ENCODE peak calls at places on chromosomes 16 and 17, in seven cellular contexts. Z is CD8-positive, alpha-beta memory T cell; M is body of pancreas; K is OCI-LY7; N is left ventricle myocardium inferior; Q is uterus; C is stomach. T is an unnamed sample. For H3K4me1, the result is how much of the 10 kb centered on the place peaks cover.

GRCh38 chr16:30786115-30786935 is 680 bp downstream of the ZNF629 start:
- DNase-seq in Z (no peak), M (peak), K (no peak), N (no peak), Q (no peak), C (peak), T (peak)

GRCh38 chr17:37797206-37797605 is 52.3 kb upstream of the HNF1B start:
- DNase-seq in Z (no peak), M (no peak), K (no peak), N (no peak), Q (no peak), C (no peak), T (no peak)

GRCh38 chr16:58638148-58639036 is 8.8 kb upstream of the CNOT1 start:
- DNase-seq in Z (no peak), M (peak), K (no peak), N (peak), Q (peak), C (peak), T (no peak)

GRCh38 chr16:27174007-27174406 is 29.3 kb upstream of the KDM8 start:
- DNase-seq in Z (peak), M (no peak), K (peak), N (no peak), Q (no peak), C (no peak), T (peak)

GRCh38 chr16:51418258-51418657 is 267.2 kb upstream of the SALL1 start:
- DNase-seq in Z (no peak), M (no peak), K (no peak), N (no peak), Q (no peak), C (no peak), T (no peak)

GRCh38 chr17:50541916-50542688 is 4.9 kb upstream of the SPATA20 start:
- DNase-seq in Z (peak), M (peak), K (peak), N (peak), Q (peak), C (peak), T (peak)

GRCh38 chr16:19860146-19861030 is 24.3 kb downstream of the GPRC5B start:
- DNase-seq in Z (no peak), M (no peak), K (no peak), N (no peak), Q (no peak), C (no peak), T (no peak)

GRCh38 chr17:51000835-51001638 is 119.6 kb downstream of the SPAG9 start:
- DNase-seq in Z (peak), M (peak), K (peak), N (no peak), Q (no peak), C (no peak), T (peak)

GRCh38 chr17:82917656-82918345 is 78.0 kb upstream of the ZNF750 start:
- DNase-seq in Z (peak), M (peak), K (peak), N (no peak), Q (no peak), C (no peak), T (peak)

GRCh38 chr16:57507414-57508083 is 21.3 kb upstream of the DOK4 start:
- DNase-seq in Z (no peak), M (no peak), K (no peak), N (no peak), Q (no peak), C (no peak), T (no peak)

GRCh38 chr17:31216053-31216751 is 80.8 kb downstream of the OMG start:
- DNase-seq in Z (peak), M (no peak), K (peak), N (no peak), Q (peak), C (no peak), T (no peak)

GRCh38 chr16:50819706-50820105 is 77.8 kb downstream of the CYLD start:
- DNase-seq in Z (no peak), M (no peak), K (no peak), N (no peak), Q (no peak), C (no peak), T (no peak)

GRCh38 chr17:70859829-70860228 is 690.5 kb downstream of the KCNJ2 start:
- DNase-seq in Z (no peak), M (no peak), K (no peak), N (no peak), Q (no peak), C (no peak), T (no peak)

GRCh38 chr17:12958786-12959185 is 59.0 kb downstream of the ELAC2 start:
- DNase-seq in Z (no peak), M (no peak), K (no peak), N (no peak), Q (no peak), C (no peak), T (no peak)

GRCh38 chr16:27402964-27403600 is 1.1 kb downstream of the IL21R start:
- DNase-seq in Z (peak), M (no peak), K (peak), N (no peak), Q (no peak), C (no peak), T (no peak)

GRCh38 chr16:67456383-67457140 is 24.4 kb downstream of the ATP6V0D1 start:
- DNase-seq in Z (no peak), M (peak), K (no peak), N (peak), Q (peak), C (peak), T (peak)

GRCh38 chr16:80924372-80924978 is 82.2 kb downstream of the CMC2 start:
- DNase-seq in Z (peak), M (peak), K (peak), N (peak), Q (no peak), C (peak), T (peak)

GRCh38 chr16:57316390-57317017 is 32.0 kb upstream of the PLLP start:
- DNase-seq in Z (no peak), M (peak), K (no peak), N (no peak), Q (peak), C (no peak), T (no peak)

GRCh38 chr17:19336938-19337711 is 25.4 kb downstream of the B9D1 start:
- DNase-seq in Z (no peak), M (no peak), K (no peak), N (peak), Q (peak), C (peak), T (no peak)

GRCh38 chr17:1099242-1099641 is 80.5 kb downstream of the ABR start:
- DNase-seq in Z (no peak), M (no peak), K (no peak), N (no peak), Q (no peak), C (no peak), T (no peak)

GRCh38 chr16:89053725-89054029 is 40.0 kb upstream of the ACSF3 start:
- DNase-seq in Z (no peak), M (no peak), K (no peak), N (no peak), Q (no peak), C (no peak), T (no peak)

GRCh38 chr16:11783319-11784047 is 13.6 kb downstream of the ZC3H7A start:
- DNase-seq in Z (peak), M (no peak), K (peak), N (no peak), Q (no peak), C (no peak), T (no peak)

GRCh38 chr17:71649986-71650385 is 470.8 kb upstream of the SOX9 start:
- DNase-seq in Z (no peak), M (no peak), K (no peak), N (no peak), Q (no peak), C (no peak), T (no peak)

GRCh38 chr16:11698271-11698689 is 30.0 kb downstream of the SNN start:
- DNase-seq in Z (peak), M (peak), K (peak), N (no peak), Q (no peak), C (no peak), T (no peak)

GRCh38 chr17:48620497-48621139 is 5.5 kb upstream of the HOXB8 start:
- DNase-seq in Z (no peak), M (no peak), K (no peak), N (no peak), Q (no peak), C (no peak), T (peak)

GRCh38 chr17:79540306-79540705 is 70.5 kb downstream of the RBFOX3 start:
- DNase-seq in Z (no peak), M (no peak), K (no peak), N (no peak), Q (no peak), C (no peak), T (no peak)

GRCh38 chr17:8056232-8056975 is 17.5 kb downstream of the ALOX15B start:
- DNase-seq in Z (no peak), M (peak), K (peak), N (no peak), Q (no peak), C (peak), T (no peak)

GRCh38 chr16:84829168-84829965 is 9.6 kb downstream of the CRISPLD2 start:
- DNase-seq in Z (no peak), M (peak), K (no peak), N (no peak), Q (peak), C (no peak), T (no peak)

GRCh38 chr17:57266842-57267241 is 10.5 kb downstream of the MSI2 start:
- DNase-seq in Z (no peak), M (no peak), K (no peak), N (no peak), Q (no peak), C (no peak), T (no peak)

GRCh38 chr16:80735846-80736245 is 68.6 kb downstream of the CDYL2 start:
- DNase-seq in Z (no peak), M (no peak), K (no peak), N (no peak), Q (no peak), C (no peak), T (no peak)

GRCh38 chr17:68182940-68183551 is 64.8 kb upstream of the AMZ2 start:
- DNase-seq in Z (peak), M (no peak), K (peak), N (no peak), Q (no peak), C (no peak), T (peak)

GRCh38 chr17:41483991-41484826 is 3.3 kb upstream of the KRT35 start:
- DNase-seq in Z (no peak), M (no peak), K (no peak), N (no peak), Q (no peak), C (no peak), T (no peak)

GRCh38 chr17:74334393-74335039 is 8.5 kb downstream of the KIF19 start:
- DNase-seq in Z (no peak), M (no peak), K (no peak), N (no peak), Q (no peak), C (no peak), T (no peak)

GRCh38 chr16:50644730-50645129 is 36.4 kb downstream of the SNX20 start:
- DNase-seq in Z (peak), M (peak), K (no peak), N (no peak), Q (peak), C (peak), T (no peak)

GRCh38 chr17:63773272-63774140 is at the start of gene CCDC47:
- DNase-seq in Z (peak), M (peak), K (peak), N (peak), Q (peak), C (peak), T (peak)
- H3K4me1 ChIP-seq in Z (half or more), M (half or more), K (under half), N (half or more), Q (under half), C (half or more), T (under half)

GRCh38 chr16:66203476-66203875 is 163.0 kb upstream of the CDH5 start:
- DNase-seq in Z (no peak), M (no peak), K (no peak), N (no peak), Q (no peak), C (no peak), T (no peak)
- H3K4me1 ChIP-seq in Z (under half), M (under half), K (under half), N (under half), Q (under half), C (under half), T (under half)

GRCh38 chr16:1137604-1138003 is 15.3 kb upstream of the CACNA1H start:
- DNase-seq in Z (no peak), M (peak), K (no peak), N (no peak), Q (no peak), C (no peak), T (no peak)
- H3K4me1 ChIP-seq in Z (under half), M (under half), K (under half), N (under half), Q (under half), C (under half), T (under half)

GRCh38 chr16:4776141-4776705 is 9.3 kb upstream of the ZNF500 start:
- DNase-seq in Z (no peak), M (no peak), K (no peak), N (no peak), Q (no peak), C (no peak), T (no peak)
- H3K4me1 ChIP-seq in Z (under half), M (under half), K (under half), N (under half), Q (under half), C (under half), T (under half)

GRCh38 chr17:65020284-65020683 is 36.3 kb downstream of the GNA13 start:
- DNase-seq in Z (no peak), M (no peak), K (no peak), N (no peak), Q (no peak), C (no peak), T (no peak)
- H3K4me1 ChIP-seq in Z (under half), M (under half), K (half or more), N (half or more), Q (under half), C (half or more), T (under half)

GRCh38 chr17:80793851-80794267 is 197.8 kb upstream of the CHMP6 start:
- DNase-seq in Z (no peak), M (no peak), K (no peak), N (no peak), Q (no peak), C (no peak), T (no peak)

GRCh38 chr17:80791758-80792284 is 199.8 kb upstream of the CHMP6 start:
- DNase-seq in Z (no peak), M (peak), K (no peak), N (no peak), Q (peak), C (peak), T (peak)

GRCh38 chr17:80793421-80793820 is 198.2 kb upstream of the CHMP6 start:
- DNase-seq in Z (no peak), M (no peak), K (no peak), N (no peak), Q (no peak), C (no peak), T (no peak)

GRCh38 chr17:80790981-80791742 is 200.5 kb upstream of the CHMP6 start:
- DNase-seq in Z (peak), M (no peak), K (no peak), N (no peak), Q (no peak), C (no peak), T (no peak)

DNA sequence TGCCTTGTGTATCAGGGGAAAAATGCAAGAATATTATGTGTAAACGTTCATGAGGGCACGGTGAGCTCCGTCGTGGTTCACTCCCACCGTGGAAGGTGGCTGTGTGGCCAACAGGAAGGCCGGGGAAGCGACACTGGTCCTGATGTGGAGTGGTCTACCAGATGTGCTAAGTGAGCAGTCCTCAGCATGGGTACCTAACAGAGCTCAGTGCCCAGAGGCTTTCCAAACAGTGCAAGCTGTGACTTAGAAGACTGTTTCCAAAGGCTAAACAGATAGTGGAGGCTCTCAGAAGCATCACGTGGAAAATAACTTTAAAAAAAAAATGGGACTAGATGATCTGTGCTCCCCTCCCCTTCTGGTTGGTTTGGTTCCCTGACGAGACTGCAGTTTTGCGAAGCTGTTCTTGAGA is 199.3 kb upstream of the CHMP6 start:
- DNase-seq in Z (no peak), M (no peak), K (no peak), N (no peak), Q (peak), C (no peak), T (no peak)
- H3K4me1 ChIP-seq in Z (half or more), M (under half), K (under half), N (half or more), Q (under half), C (half or more), T (under half)

DNA sequence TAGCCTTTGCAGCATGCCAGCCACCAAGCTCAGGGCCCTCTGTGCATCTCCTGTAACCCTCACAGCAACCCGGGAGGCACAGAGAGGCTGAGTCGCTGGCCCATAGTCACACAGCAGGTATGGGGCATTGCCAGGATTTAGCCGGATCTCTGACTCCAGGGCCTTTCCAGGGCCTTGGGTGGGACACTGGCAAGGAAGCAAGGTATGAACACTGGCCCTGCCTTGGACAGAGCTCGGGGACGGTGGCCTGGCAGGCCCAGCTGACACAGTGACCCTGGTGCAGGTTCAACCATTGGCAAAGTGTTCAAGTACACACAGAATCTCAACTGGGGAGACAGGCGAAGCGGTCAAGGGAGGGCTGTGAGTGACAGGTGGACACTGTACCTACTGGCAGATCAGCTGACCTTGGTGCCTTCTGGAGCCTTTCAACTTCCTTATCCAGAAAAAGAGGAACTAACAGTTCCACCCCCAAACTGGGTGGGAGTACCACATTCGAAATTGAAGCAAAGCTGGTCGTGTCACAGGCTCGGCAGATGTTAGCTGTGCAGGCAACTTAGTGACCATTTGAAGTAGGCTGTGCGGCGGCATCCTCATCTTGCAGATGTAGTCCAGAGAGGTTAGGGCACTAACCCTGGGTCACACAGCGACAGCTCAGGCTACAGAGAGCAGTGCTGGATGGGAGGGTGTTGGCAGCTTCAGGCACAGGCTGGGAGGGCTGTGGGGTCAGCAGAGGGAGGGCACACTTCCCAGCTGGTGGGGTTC is 287.4 kb downstream of the SEC14L1 start:
- DNase-seq in Z (no peak), M (peak), K (peak), N (no peak), Q (no peak), C (no peak), T (no peak)
- H3K4me1 ChIP-seq in Z (half or more), M (half or more), K (half or more), N (half or more), Q (half or more), C (half or more), T (under half)

GRCh38 chr16:72890587-72890986 is 157.3 kb downstream of the ZFHX3 start:
- DNase-seq in Z (no peak), M (no peak), K (no peak), N (no peak), Q (no peak), C (no peak), T (no peak)

GRCh38 chr16:72884573-72884972 is 163.4 kb downstream of the ZFHX3 start:
- DNase-seq in Z (no peak), M (no peak), K (no peak), N (no peak), Q (no peak), C (no peak), T (no peak)

GRCh38 chr16:72889616-72890235 is 158.2 kb downstream of the ZFHX3 start:
- DNase-seq in Z (no peak), M (no peak), K (no peak), N (no peak), Q (no peak), C (no peak), T (no peak)

GRCh38 chr16:72886366-72886974 is 161.5 kb downstream of the ZFHX3 start:
- DNase-seq in Z (no peak), M (no peak), K (no peak), N (no peak), Q (no peak), C (no peak), T (no peak)

DNA sequence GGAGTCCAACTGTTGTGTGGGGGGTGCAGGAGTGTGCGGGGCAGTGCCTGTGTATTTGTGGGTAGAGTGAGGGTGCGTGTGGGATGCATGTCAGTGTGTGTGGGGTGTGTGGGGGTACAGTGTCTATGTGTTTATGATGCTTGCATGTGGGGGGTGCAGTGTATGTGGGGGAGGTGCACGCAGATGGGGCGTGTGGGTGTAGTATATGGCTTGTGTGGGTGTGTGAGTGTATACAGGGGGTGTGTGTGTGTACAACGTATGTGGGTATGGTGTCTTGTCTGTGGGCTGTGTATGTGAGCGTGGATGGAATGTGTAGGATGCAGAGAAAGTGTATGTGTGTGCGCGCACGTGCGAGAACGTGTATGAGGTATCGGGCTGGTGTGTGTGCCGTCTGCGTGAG is 160.4 kb downstream of the ZFHX3 start:
- DNase-seq in Z (no peak), M (no peak), K (no peak), N (no peak), Q (no peak), C (no peak), T (no peak)
- H3K4me1 ChIP-seq in Z (under half), M (under half), K (under half), N (under half), Q (under half), C (under half), T (under half)